ENCODE peak calls at places on chromosomes 5 and 9, in ten cellular contexts. G is lower lobe of right lung; C is GM03348; V is left ventricle myocardium superior; H is endothelial cell; M is left colon; Y is COR-L47; W is fibroblast of the aortic adventitia; N is GM13977; B is stimulated activated naive CD4-positive, alpha-beta T cell treated with Interleukin-2 at 50 U/mL for 16 hours. X is an unnamed sample.

GRCh38 chr5:32232441-32233219 is 58.5 kb upstream of the GOLPH3 start:
- DNase-seq in H (peak), W (peak), V (peak), B (peak), C (peak), Y (peak), N (peak), M (peak), G (peak), X (peak)

GRCh38 chr9:111870774-111871542 is 25.7 kb upstream of the UGCG start:
- DNase-seq in G (no peak), N (no peak), W (no peak), H (no peak), B (no peak), Y (no peak), V (no peak), M (no peak), C (no peak), X (no peak)

GRCh38 chr9:120774719-120775118 is 18.5 kb downstream of the FBXW2 start:
- DNase-seq in Y (no peak), V (no peak), H (no peak), G (no peak), M (no peak), W (no peak), N (no peak), C (no peak), B (no peak), X (no peak)

GRCh38 chr9:111525056-111525977 is at the start of gene ZNF483:
- DNase-seq in G (peak), W (peak), H (peak), V (peak), Y (peak), C (peak), B (peak), M (peak), N (peak), X (peak)

GRCh38 chr5:171660438-171660837 is 125.2 kb upstream of the SMIM23 start:
- DNase-seq in N (no peak), B (no peak), Y (no peak), W (no peak), V (no peak), G (no peak), H (no peak), M (no peak), C (no peak), X (no peak)

GRCh38 chr5:51388488-51389325 is 5.5 kb downstream of the ISL1 start:
- DNase-seq in V (no peak), G (no peak), W (no peak), N (no peak), H (no peak), B (no peak), Y (no peak), C (no peak), M (no peak), X (no peak)

GRCh38 chr5:14523243-14524034 is 58.2 kb upstream of the OTULINL start:
- DNase-seq in N (no peak), C (no peak), G (no peak), W (no peak), H (no peak), B (no peak), M (no peak), Y (no peak), V (no peak), X (no peak)

GRCh38 chr5:39191216-39191615 is 28.1 kb downstream of the FYB1 start:
- DNase-seq in V (no peak), C (no peak), N (no peak), B (no peak), M (no peak), W (no peak), H (no peak), G (no peak), Y (no peak), X (no peak)

GRCh38 chr9:84228130-84228735 is 112.3 kb downstream of the SLC28A3 start:
- DNase-seq in B (no peak), M (no peak), C (no peak), N (no peak), Y (no peak), H (no peak), W (no peak), V (no peak), G (no peak), X (no peak)

GRCh38 chr5:181158869-181159268 is 11.5 kb downstream of the OR2V2 start:
- DNase-seq in C (no peak), H (no peak), G (no peak), B (no peak), W (no peak), N (no peak), Y (no peak), V (no peak), M (no peak), X (no peak)

GRCh38 chr5:138037271-138037670 is 4.4 kb upstream of the FAM13B start:
- DNase-seq in B (no peak), M (no peak), G (no peak), V (no peak), N (no peak), H (no peak), W (no peak), Y (no peak), C (no peak), X (no peak)

GRCh38 chr9:130414910-130415746 is 29.6 kb upstream of the ASS1 start:
- DNase-seq in N (no peak), Y (no peak), V (no peak), C (no peak), W (peak), H (no peak), B (no peak), M (peak), G (no peak), X (no peak)

GRCh38 chr9:2053883-2054845 is 39.0 kb downstream of the SMARCA2 start:
- DNase-seq in B (peak), H (no peak), W (peak), V (no peak), Y (no peak), M (peak), N (peak), G (no peak), C (peak), X (no peak)

GRCh38 chr5:151234476-151235238 is 10.8 kb upstream of the CCDC69 start:
- DNase-seq in M (peak), W (peak), B (no peak), Y (no peak), N (peak), H (no peak), G (peak), V (peak), C (no peak), X (peak)

GRCh38 chr5:170565077-170565476 is 61.3 kb downstream of the KCNIP1 start:
- DNase-seq in N (no peak), W (no peak), M (no peak), H (no peak), G (no peak), V (no peak), B (no peak), C (no peak), Y (no peak), X (peak)

GRCh38 chr5:91794856-91795548 is 411.9 kb upstream of the ARRDC3 start:
- DNase-seq in N (no peak), Y (no peak), M (no peak), G (no peak), H (no peak), W (no peak), C (no peak), V (no peak), B (no peak), X (no peak)

GRCh38 chr9:77433675-77434445 is 214.3 kb downstream of the GNA14 start:
- DNase-seq in Y (peak), G (peak), V (peak), W (peak), M (peak), H (peak), C (peak), B (peak), N (peak), X (peak)

GRCh38 chr5:97044057-97044456 is 98.4 kb downstream of the LIX1 start:
- DNase-seq in B (no peak), W (peak), H (peak), M (peak), Y (no peak), N (no peak), V (peak), G (no peak), C (peak), X (no peak)

GRCh38 chr9:18275313-18275990 is 198.5 kb upstream of the ADAMTSL1 start:
- DNase-seq in N (no peak), Y (no peak), M (no peak), H (no peak), C (no peak), W (no peak), V (no peak), G (no peak), B (no peak), X (no peak)

GRCh38 chr5:133353741-133354140 is 258.6 kb downstream of the FSTL4 start:
- DNase-seq in M (no peak), N (no peak), G (no peak), C (no peak), B (no peak), H (peak), Y (no peak), V (no peak), W (no peak), X (no peak)

GRCh38 chr5:533243-534005 is 9.2 kb upstream of the SLC9A3 start:
- DNase-seq in C (no peak), B (no peak), W (no peak), V (peak), N (no peak), M (no peak), H (no peak), Y (no peak), G (peak), X (no peak)

GRCh38 chr9:91720746-91721705 is 229.0 kb downstream of the ROR2 start:
- DNase-seq in N (peak), Y (no peak), M (no peak), W (no peak), V (no peak), H (peak), C (no peak), G (no peak), B (no peak), X (no peak)

GRCh38 chr5:139215176-139215975 is 17.2 kb upstream of the SIL1 start:
- DNase-seq in H (no peak), V (no peak), W (no peak), C (no peak), N (no peak), G (no peak), M (no peak), B (no peak), Y (no peak), X (no peak)

GRCh38 chr5:154380263-154380662 is 65.5 kb upstream of the SAP30L start:
- DNase-seq in H (no peak), C (no peak), Y (no peak), N (no peak), B (no peak), W (no peak), G (no peak), V (no peak), M (no peak), X (no peak)

GRCh38 chr5:74326571-74327338 is 313.8 kb downstream of the ENC1 start:
- DNase-seq in W (peak), H (no peak), M (peak), G (no peak), B (peak), Y (no peak), N (peak), C (peak), V (no peak), X (peak)

GRCh38 chr9:81771606-81772005 is 82.3 kb upstream of the TLE1 start:
- DNase-seq in B (no peak), M (no peak), W (peak), V (no peak), N (no peak), Y (no peak), C (peak), H (no peak), G (no peak), X (no peak)

GRCh38 chr5:28967848-28968247 is 1929.5 kb upstream of the CDH9 start:
- DNase-seq in B (no peak), N (no peak), Y (no peak), M (no peak), W (no peak), C (no peak), H (peak), V (no peak), G (no peak), X (no peak)